ENCODE peak calls at places on chromosomes 2 and 18, in seven cellular contexts. H is OCI-LY7; D is IMR-90; X is kidney; B is CD4-positive, alpha-beta T cell; K is heart left ventricle; T is hepatocyte. P is an unnamed sample.

GRCh38 chr2:61832183-61832841 is 21.5 kb downstream of the FAM161A start:
- DNase-seq in K (no peak), B (no peak), D (no peak), X (no peak), H (no peak), T (no peak), P (no peak)

GRCh38 chr2:219823566-219823965 is 196.1 kb downstream of the SLC4A3 start:
- DNase-seq in K (no peak), B (no peak), X (no peak), D (no peak), H (no peak), T (no peak), P (no peak)

GRCh38 chr2:60505240-60505639 is 48.2 kb downstream of the BCL11A start:
- DNase-seq in H (no peak), T (no peak), X (no peak), B (no peak), D (no peak), K (no peak), P (no peak)

GRCh38 chr18:6336239-6336638 is 78.5 kb downstream of the L3MBTL4 start:
- DNase-seq in B (no peak), K (no peak), X (no peak), T (no peak), D (no peak), H (no peak), P (no peak)

GRCh38 chr2:180607501-180608060 is 372.8 kb upstream of the UBE2E3 start:
- DNase-seq in H (no peak), D (no peak), T (peak), K (no peak), X (no peak), B (no peak), P (no peak)

GRCh38 chr2:239220976-239221375 is 179.8 kb downstream of the HDAC4 start:
- DNase-seq in H (no peak), T (no peak), B (no peak), K (no peak), X (no peak), D (no peak), P (no peak)

GRCh38 chr2:1692342-1692741 is 52.0 kb downstream of the PXDN start:
- DNase-seq in T (no peak), K (no peak), H (no peak), X (no peak), B (no peak), D (no peak), P (no peak)

GRCh38 chr2:69243652-69244051 is 143.4 kb downstream of the GFPT1 start:
- DNase-seq in X (no peak), T (no peak), D (no peak), H (no peak), K (no peak), B (no peak), P (no peak)

GRCh38 chr2:14304326-14304725 is 328.2 kb upstream of the LRATD1 start:
- DNase-seq in H (no peak), D (no peak), X (no peak), B (no peak), T (no peak), K (no peak), P (no peak)

GRCh38 chr2:128750328-128751165 is 431.9 kb upstream of the HS6ST1 start:
- DNase-seq in D (no peak), B (no peak), X (no peak), T (no peak), K (no peak), H (no peak), P (no peak)

GRCh38 chr2:235537587-235537986 is 43.7 kb downstream of the AGAP1 start:
- DNase-seq in B (no peak), D (no peak), T (no peak), X (no peak), K (no peak), H (no peak), P (no peak)

GRCh38 chr2:78407960-78408794 is 617.3 kb upstream of the REG3G start:
- DNase-seq in T (no peak), H (no peak), X (peak), D (no peak), B (no peak), K (no peak), P (no peak)

GRCh38 chr2:136056077-136056688 is 61.8 kb downstream of the CXCR4 start:
- DNase-seq in B (no peak), T (no peak), H (no peak), D (no peak), K (no peak), X (no peak), P (no peak)

GRCh38 chr2:188835821-188836220 is 138.4 kb upstream of the COL3A1 start:
- DNase-seq in K (no peak), H (no peak), T (no peak), X (no peak), B (no peak), D (no peak), P (no peak)
- TF ChIP-seq CTCF in K (no peak), H (no peak), T (no peak), X (no peak), B (no peak), D (no peak), P (no peak)

GRCh38 chr2:152466041-152466440 is 131.1 kb downstream of the FMNL2 start:
- DNase-seq in T (peak), D (peak), K (no peak), B (no peak), X (no peak), H (no peak), P (no peak)
- H3K27ac ChIP-seq in T (peak), D (no peak), K (no peak), B (no peak), X (peak), H (no peak), P (no peak)

GRCh38 chr2:144504191-144504590 is 15.7 kb downstream of the ZEB2 start:
- DNase-seq in D (no peak), H (no peak), K (no peak), B (no peak), X (no peak), T (no peak), P (no peak)
- TF ChIP-seq CTCF in D (peak), H (peak), K (no peak), B (no peak), X (no peak), T (no peak), P (peak)

GRCh38 chr2:158497486-158497885 is 40.7 kb downstream of the PKP4 start:
- DNase-seq in K (no peak), H (no peak), T (no peak), X (no peak), D (peak), B (no peak), P (no peak)
- H3K27ac ChIP-seq in K (no peak), H (no peak), T (peak), X (no peak), D (no peak), B (no peak), P (no peak)

GRCh38 chr2:215071676-215072075 is 66.8 kb downstream of the ABCA12 start:
- DNase-seq in T (no peak), X (no peak), D (no peak), K (no peak), H (no peak), B (no peak), P (no peak)
- TF ChIP-seq CTCF in T (no peak), X (no peak), D (no peak), K (no peak), H (no peak), B (no peak), P (no peak)

DNA sequence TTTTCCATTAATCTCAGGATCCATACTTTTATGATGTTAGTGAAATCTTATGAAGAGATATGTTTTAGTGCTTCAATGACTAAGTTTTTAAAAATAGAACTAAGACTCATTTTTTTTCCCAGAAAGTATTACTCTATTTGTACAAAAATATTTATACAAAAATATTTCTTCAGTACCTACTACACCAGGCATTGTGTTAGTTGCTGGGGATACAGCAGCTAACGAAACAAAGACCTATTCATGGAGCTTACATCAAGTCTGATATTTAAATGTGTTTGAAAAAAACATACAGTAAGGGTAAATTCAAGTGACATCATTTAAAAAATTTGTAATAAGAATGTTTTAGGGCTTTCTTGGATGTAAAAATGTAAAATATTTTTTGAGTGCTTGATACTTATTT is 11.6 kb downstream of the VAPA start:
- DNase-seq in X (no peak), H (no peak), K (no peak), D (peak), B (no peak), T (no peak), P (no peak)
- H3K27ac ChIP-seq in X (no peak), H (no peak), K (no peak), D (no peak), B (no peak), T (no peak), P (peak)

GRCh38 chr2:127531133-127531709 is 4.3 kb upstream of the MYO7B start:
- DNase-seq in D (peak), K (no peak), B (no peak), H (no peak), T (no peak), X (no peak), P (no peak)
- TF ChIP-seq CTCF in D (no peak), K (no peak), B (no peak), H (peak), T (no peak), X (no peak), P (no peak)

P was measured in left ventricle myocardium inferior.